ENCODE peak calls at places on chromosomes 2 and 18, in five cellular contexts. Y is HepG2, E is adrenal gland, M is mammary epithelial cell, J is fibroblast of the aortic adventitia. H is an unnamed sample.

GRCh38 chr2:180334514-180334913 is 327.4 kb upstream of the CWC22 start:
- DNase-seq in E (no peak), Y (no peak), M (no peak), J (no peak), H (no peak)

GRCh38 chr18:79637921-79638855 is 41.4 kb upstream of the CTDP1 start:
- DNase-seq in M (no peak), E (peak), J (no peak), Y (no peak), H (no peak)

GRCh38 chr18:12278153-12278764 is 24.1 kb downstream of the CIDEA start:
- DNase-seq in J (no peak), M (peak), Y (no peak), E (no peak), H (peak)

GRCh38 chr2:9824441-9824840 is 18.8 kb upstream of the TAF1B start:
- DNase-seq in Y (no peak), J (no peak), M (no peak), E (no peak), H (no peak)

GRCh38 chr2:241007880-241008710 is 9.7 kb downstream of the SNED1 start:
- DNase-seq in E (peak), Y (no peak), M (no peak), J (no peak), H (no peak)

GRCh38 chr2:218981390-218982311 is 3.3 kb downstream of the FEV start:
- DNase-seq in J (no peak), E (no peak), Y (no peak), M (peak), H (peak)

GRCh38 chr2:226794077-226794670 is 5.4 kb downstream of the IRS1 start:
- DNase-seq in J (peak), Y (no peak), E (no peak), M (no peak), H (peak)

GRCh38 chr18:61869631-61870030 is 23.2 kb downstream of the RNF152 start:
- DNase-seq in J (no peak), Y (no peak), E (no peak), M (no peak), H (no peak)

GRCh38 chr2:180443896-180444295 is 436.8 kb upstream of the CWC22 start:
- DNase-seq in J (peak), E (no peak), M (peak), Y (no peak), H (peak)

GRCh38 chr2:191795711-191796110 is 51.2 kb downstream of the CAVIN2 start:
- DNase-seq in J (no peak), M (no peak), Y (no peak), E (no peak), H (no peak)

GRCh38 chr2:8583400-8584173 is 98.3 kb upstream of the ID2 start:
- DNase-seq in J (peak), E (peak), Y (peak), M (no peak), H (peak)

GRCh38 chr2:104804148-104804890 is 49.6 kb upstream of the POU3F3 start:
- DNase-seq in Y (no peak), J (no peak), E (no peak), M (no peak), H (no peak)

GRCh38 chr2:54808642-54809041 is 85.2 kb downstream of the EML6 start:
- DNase-seq in J (no peak), E (no peak), M (no peak), Y (no peak), H (peak)

GRCh38 chr2:121955313-121956211 is 200.1 kb downstream of the TSN start:
- DNase-seq in E (no peak), J (no peak), M (no peak), Y (no peak), H (no peak)

GRCh38 chr2:205746408-205746785 is 64.1 kb downstream of the NRP2 start:
- DNase-seq in E (no peak), J (no peak), M (peak), Y (no peak), H (peak)

GRCh38 chr18:72869786-72870185 is 2.0 kb upstream of the NETO1 start:
- DNase-seq in J (no peak), Y (no peak), M (no peak), E (no peak), H (no peak)

GRCh38 chr2:43169091-43169936 is 57.1 kb downstream of the ZFP36L2 start:
- DNase-seq in Y (no peak), M (no peak), E (peak), J (no peak), H (peak)

GRCh38 chr2:46032161-46032813 is 264.9 kb upstream of the EPAS1 start:
- DNase-seq in E (no peak), Y (no peak), J (no peak), M (no peak), H (no peak)

GRCh38 chr2:128617029-128617590 is 298.4 kb upstream of the HS6ST1 start:
- DNase-seq in E (no peak), Y (no peak), J (no peak), M (no peak), H (no peak)

GRCh38 chr2:158120664-158121063 is 19.0 kb downstream of the UPP2 start:
- DNase-seq in Y (no peak), M (no peak), E (no peak), J (no peak), H (no peak)

GRCh38 chr2:219071189-219071816 is 10.6 kb upstream of the IHH start:
- DNase-seq in E (no peak), J (peak), Y (peak), M (peak), H (peak)

GRCh38 chr2:31197166-31197565 is 20.1 kb downstream of the CAPN14 start:
- DNase-seq in J (no peak), M (peak), Y (no peak), E (no peak), H (peak)

GRCh38 chr2:36835125-36835524 is 131.2 kb downstream of the STRN start:
- DNase-seq in J (no peak), Y (no peak), M (no peak), E (no peak), H (no peak)

GRCh38 chr2:27461118-27461517 is 18.9 kb downstream of the KRTCAP3 start:
- DNase-seq in Y (no peak), E (no peak), M (no peak), J (no peak), H (no peak)

GRCh38 chr2:98778741-98779483 is 48.0 kb upstream of the MGAT4A start:
- DNase-seq in Y (no peak), J (no peak), M (no peak), E (no peak), H (no peak)

GRCh38 chr2:192749606-192750200 is 555.0 kb upstream of the TMEFF2 start:
- DNase-seq in E (no peak), M (peak), Y (peak), J (no peak), H (peak)

GRCh38 chr2:136156411-136156810 is 38.5 kb upstream of the CXCR4 start:
- DNase-seq in J (no peak), E (no peak), M (no peak), Y (no peak), H (no peak)

GRCh38 chr2:85976106-85976920 is 87.5 kb upstream of the ST3GAL5 start:
- DNase-seq in M (no peak), Y (no peak), E (no peak), J (peak), H (no peak)

GRCh38 chr2:147588191-147588590 is 256.6 kb upstream of the ACVR2A start:
- DNase-seq in J (peak), E (no peak), M (peak), Y (no peak), H (peak)

GRCh38 chr2:129936334-129936934 is 43.0 kb upstream of the RAB6C start:
- DNase-seq in J (no peak), M (no peak), Y (peak), E (peak), H (no peak)

GRCh38 chr2:7061921-7062320 is 144.7 kb downstream of the RNF144A start:
- DNase-seq in Y (no peak), E (no peak), J (no peak), M (no peak), H (no peak)

GRCh38 chr18:74496508-74497307 is 545 bp downstream of the CNDP2 start:
- DNase-seq in M (no peak), E (peak), Y (peak), J (peak), H (peak)

GRCh38 chr2:159795781-159796667 is 2.0 kb downstream of the CD302 start:
- DNase-seq in Y (no peak), M (no peak), J (no peak), E (no peak), H (no peak)

GRCh38 chr2:157443795-157444642 is at the start of gene CYTIP:
- DNase-seq in Y (no peak), J (no peak), M (no peak), E (peak), H (no peak)

GRCh38 chr2:123769001-123769400 is 256.1 kb upstream of the CNTNAP5 start:
- DNase-seq in E (no peak), Y (no peak), J (no peak), M (no peak), H (no peak)

GRCh38 chr18:44627245-44627644 is 53.4 kb upstream of the SETBP1 start:
- DNase-seq in J (peak), Y (no peak), E (no peak), M (peak), H (peak)

GRCh38 chr2:234840336-234840735 is 111.5 kb upstream of the SH3BP4 start:
- DNase-seq in M (peak), Y (peak), E (peak), J (peak), H (peak)

GRCh38 chr2:120519469-120519868 is 173.5 kb downstream of the INHBB start:
- DNase-seq in E (no peak), J (no peak), Y (no peak), M (no peak), H (no peak)

GRCh38 chr2:179751184-179751809 is 110.1 kb downstream of the ZNF385B start:
- DNase-seq in M (peak), Y (peak), E (no peak), J (peak), H (peak)

DNA sequence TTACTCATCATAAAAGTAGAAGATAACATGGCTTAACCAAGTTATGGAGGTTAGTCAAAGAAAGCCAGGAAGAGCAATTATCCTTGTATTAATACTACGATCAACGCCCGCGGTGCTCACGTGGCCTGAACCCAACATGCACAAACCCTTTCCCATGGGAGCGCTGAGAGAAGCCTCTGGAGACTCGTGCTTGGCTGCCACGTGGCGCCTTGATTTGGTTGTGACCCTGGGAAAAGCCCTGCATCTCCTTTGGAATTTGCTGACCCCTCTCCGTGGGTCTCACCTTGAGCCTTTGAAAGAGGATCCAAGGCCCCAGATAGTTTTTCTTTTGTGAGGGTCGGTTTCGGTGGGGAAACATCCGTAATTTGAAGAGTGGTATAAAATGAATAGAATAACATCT is 255.6 kb downstream of the DCDC2C start:
- DNase-seq in M (no peak), E (no peak), Y (no peak), J (no peak), H (no peak)
- H3K4me3 ChIP-seq in M (no peak), E (no peak), Y (no peak), J (no peak), H (no peak)

GRCh38 chr18:60092073-60092472 is 192.3 kb downstream of the PMAIP1 start:
- DNase-seq in Y (no peak), J (peak), E (no peak), M (no peak), H (no peak)

GRCh38 chr18:60090170-60090569 is 190.4 kb downstream of the PMAIP1 start:
- DNase-seq in Y (no peak), E (no peak), M (no peak), J (no peak), H (peak)
- TF ChIP-seq CTCF in Y (no peak), E (no peak), M (no peak), J (no peak), H (peak)

GRCh38 chr2:171411791-171412483 is 21.9 kb downstream of the METTL8 start:
- DNase-seq in E (no peak), J (peak), Y (no peak), M (no peak), H (peak)

GRCh38 chr2:171409436-171409971 is 24.3 kb downstream of the METTL8 start:
- DNase-seq in E (no peak), Y (no peak), J (peak), M (peak), H (peak)

GRCh38 chr2:171410624-171411023 is 23.2 kb downstream of the METTL8 start:
- DNase-seq in J (no peak), Y (no peak), M (no peak), E (no peak), H (no peak)

GRCh38 chr2:171411214-171411613 is 22.6 kb downstream of the METTL8 start:
- DNase-seq in Y (no peak), J (no peak), E (no peak), M (no peak), H (peak)

DNA sequence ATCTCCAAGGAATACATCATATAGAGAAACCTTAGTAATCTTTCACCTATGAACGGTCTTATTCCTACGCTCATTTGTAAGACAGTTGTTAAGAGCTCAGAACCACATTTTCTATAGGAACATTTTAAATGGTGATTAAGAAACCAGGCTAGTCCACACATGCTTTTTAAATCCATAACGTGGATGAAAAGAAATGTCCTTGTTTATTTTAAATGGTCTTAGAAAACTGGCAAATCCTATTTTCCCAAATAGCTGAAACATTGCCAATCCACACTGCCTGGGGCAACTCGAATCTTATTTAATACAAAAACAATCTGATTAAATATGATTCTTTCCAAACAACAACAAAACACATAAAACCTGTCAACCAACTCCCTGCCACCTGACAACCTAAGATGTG is 23.7 kb downstream of the METTL8 start:
- DNase-seq in J (peak), M (peak), E (no peak), Y (no peak), H (peak)
- H3K4me3 ChIP-seq in J (no peak), M (peak), E (no peak), Y (no peak), H (peak)

GRCh38 chr2:212360068-212360460 is 178.5 kb downstream of the ERBB4 start:
- DNase-seq in J (no peak), Y (peak), E (no peak), M (no peak), H (no peak)

GRCh38 chr2:212357606-212358005 is 181.0 kb downstream of the ERBB4 start:
- DNase-seq in E (no peak), Y (peak), M (no peak), J (no peak), H (no peak)

GRCh38 chr2:212364106-212364505 is 174.5 kb downstream of the ERBB4 start:
- DNase-seq in Y (no peak), E (no peak), J (peak), M (no peak), H (peak)

GRCh38 chr2:212361174-212361756 is 177.3 kb downstream of the ERBB4 start:
- DNase-seq in M (no peak), J (no peak), Y (peak), E (no peak), H (no peak)

GRCh38 chr2:212359425-212360067 is 179.1 kb downstream of the ERBB4 start:
- DNase-seq in E (no peak), Y (peak), J (no peak), M (no peak), H (no peak)
- TF ChIP-seq CTCF in E (no peak), Y (no peak), J (no peak), M (no peak), H (no peak)

DNA sequence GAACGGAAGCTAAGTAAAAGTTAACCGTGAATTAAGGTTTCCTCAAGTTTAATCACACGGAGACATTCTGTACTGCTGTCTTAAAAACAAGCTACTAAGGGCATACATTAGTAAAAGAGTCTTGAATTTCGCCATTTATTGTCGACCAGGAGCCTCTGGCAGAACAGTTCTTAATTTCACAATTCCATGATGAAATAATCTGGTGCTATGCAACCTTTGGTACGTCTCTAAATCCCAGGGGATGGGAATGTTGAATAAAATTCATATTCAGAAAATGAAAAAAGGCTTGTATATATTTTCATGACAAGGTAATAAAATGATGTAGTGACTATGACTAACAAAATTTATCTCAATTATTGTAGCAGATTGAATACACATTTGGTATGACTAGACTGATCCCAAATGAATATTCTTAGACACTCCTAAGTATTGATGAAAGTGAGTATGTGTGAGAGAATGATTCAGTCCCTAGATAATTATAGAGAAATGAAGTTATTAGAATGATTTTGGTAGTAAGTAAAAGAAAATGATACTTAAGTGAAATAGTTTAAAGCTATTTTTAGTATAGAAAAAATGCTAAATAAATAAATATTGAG is 40.4 kb upstream of the ZSWIM2 start:
- DNase-seq in J (peak), M (no peak), Y (no peak), E (no peak), H (no peak)
- H3K4me3 ChIP-seq in J (no peak), M (no peak), Y (no peak), E (no peak), H (no peak)

DNA sequence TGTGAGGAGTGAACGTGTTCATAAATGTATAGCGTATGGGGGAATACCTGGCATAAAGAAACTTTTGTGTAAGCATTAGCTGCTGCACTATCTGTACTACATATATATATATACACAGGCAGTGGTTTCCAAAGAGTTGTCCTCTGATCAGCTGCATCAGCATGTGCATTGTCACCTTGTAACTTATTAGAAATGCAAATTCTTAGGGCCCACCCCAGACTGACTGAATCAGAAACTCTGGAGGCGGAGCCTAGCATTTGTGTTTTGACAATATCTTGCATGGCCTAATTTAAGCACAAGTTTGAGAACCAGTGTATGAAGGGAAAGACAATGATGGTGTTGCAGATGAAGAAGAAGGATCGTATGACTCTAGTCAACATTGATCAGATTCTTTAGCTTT is 299.5 kb downstream of the CCDC102B start:
- DNase-seq in J (no peak), M (no peak), Y (no peak), E (no peak), H (no peak)
- TF ChIP-seq CTCF in J (no peak), M (no peak), Y (no peak), E (no peak), H (no peak)

H was measured in epithelial cell of esophagus.